ENCODE peak calls at places on chromosomes 5 and 9, in ten cellular contexts. R is astrocyte, D is heart left ventricle, C is uterus, E is neural progenitor cell, B is IMR-90, M is A549, T is right lobe of liver, U is BE2C, H is ovary. X is an unnamed sample.

GRCh38 chr5:26323794-26324193 is 714.6 kb downstream of the CDH9 start:
- DNase-seq in R (no peak), D (no peak), C (no peak), E (no peak), B (no peak), M (no peak), T (no peak), U (no peak), H (no peak), X (no peak)

GRCh38 chr5:65198777-65199120 is 283.0 kb downstream of the ADAMTS6 start:
- DNase-seq in R (peak), D (no peak), C (no peak), E (no peak), B (peak), M (peak), T (no peak), U (no peak), H (no peak), X (peak)

GRCh38 chr5:98905857-98906688 is 22.7 kb downstream of the CHD1 start:
- DNase-seq in R (peak), D (no peak), C (no peak), E (peak), B (peak), M (peak), T (no peak), U (no peak), H (no peak), X (peak)

GRCh38 chr5:74386571-74387334 is 253.8 kb downstream of the ENC1 start:
- DNase-seq in R (peak), D (no peak), C (no peak), E (no peak), B (peak), M (no peak), T (no peak), U (no peak), H (no peak), X (peak)

GRCh38 chr5:21236896-21237830 is 1249.2 kb upstream of the CDH18 start:
- DNase-seq in R (peak), D (no peak), C (no peak), E (no peak), B (no peak), M (no peak), T (no peak), U (no peak), H (no peak), X (peak)

GRCh38 chr5:110269478-110270142 is 456.9 kb downstream of the TMEM232 start:
- DNase-seq in R (no peak), D (no peak), C (no peak), E (no peak), B (no peak), M (no peak), T (no peak), U (no peak), H (no peak), X (no peak)

GRCh38 chr5:111829701-111830100 is 72.7 kb upstream of the NREP start:
- DNase-seq in R (peak), D (no peak), C (no peak), E (no peak), B (peak), M (no peak), T (no peak), U (no peak), H (no peak), X (peak)

GRCh38 chr5:68356216-68356615 is 140.7 kb downstream of the PIK3R1 start:
- DNase-seq in R (no peak), D (no peak), C (no peak), E (no peak), B (no peak), M (no peak), T (no peak), U (no peak), H (no peak), X (no peak)

GRCh38 chr5:131466171-131466766 is 168.8 kb downstream of the RAPGEF6 start:
- DNase-seq in R (peak), D (no peak), C (no peak), E (no peak), B (peak), M (peak), T (no peak), U (no peak), H (no peak), X (peak)

GRCh38 chr5:87393331-87393730 is 19.4 kb downstream of the CCNH start:
- DNase-seq in R (peak), D (no peak), C (no peak), E (no peak), B (peak), M (peak), T (no peak), U (no peak), H (no peak), X (peak)

GRCh38 chr9:127346584-127346983 is 50.4 kb upstream of the SLC2A8 start:
- DNase-seq in R (no peak), D (no peak), C (no peak), E (no peak), B (no peak), M (no peak), T (no peak), U (peak), H (no peak), X (no peak)

GRCh38 chr9:127345566-127345965 is 51.4 kb upstream of the SLC2A8 start:
- DNase-seq in R (no peak), D (no peak), C (no peak), E (no peak), B (no peak), M (no peak), T (no peak), U (no peak), H (no peak), X (no peak)

GRCh38 chr9:127349483-127350127 is 47.4 kb upstream of the SLC2A8 start:
- DNase-seq in R (no peak), D (no peak), C (no peak), E (no peak), B (no peak), M (no peak), T (no peak), U (no peak), H (no peak), X (no peak)

GRCh38 chr9:127351182-127352166 is 45.5 kb upstream of the SLC2A8 start:
- DNase-seq in R (no peak), D (no peak), C (no peak), E (no peak), B (no peak), M (no peak), T (no peak), U (peak), H (no peak), X (no peak)

GRCh38 chr9:127347831-127348699 is 48.9 kb upstream of the SLC2A8 start:
- DNase-seq in R (peak), D (no peak), C (no peak), E (no peak), B (peak), M (peak), T (no peak), U (peak), H (no peak), X (peak)
- TF ChIP-seq CTCF in R (peak), D (peak), C (peak), E (no peak), B (peak), M (peak), T (peak), U (peak), H (peak), X (peak)

DNA sequence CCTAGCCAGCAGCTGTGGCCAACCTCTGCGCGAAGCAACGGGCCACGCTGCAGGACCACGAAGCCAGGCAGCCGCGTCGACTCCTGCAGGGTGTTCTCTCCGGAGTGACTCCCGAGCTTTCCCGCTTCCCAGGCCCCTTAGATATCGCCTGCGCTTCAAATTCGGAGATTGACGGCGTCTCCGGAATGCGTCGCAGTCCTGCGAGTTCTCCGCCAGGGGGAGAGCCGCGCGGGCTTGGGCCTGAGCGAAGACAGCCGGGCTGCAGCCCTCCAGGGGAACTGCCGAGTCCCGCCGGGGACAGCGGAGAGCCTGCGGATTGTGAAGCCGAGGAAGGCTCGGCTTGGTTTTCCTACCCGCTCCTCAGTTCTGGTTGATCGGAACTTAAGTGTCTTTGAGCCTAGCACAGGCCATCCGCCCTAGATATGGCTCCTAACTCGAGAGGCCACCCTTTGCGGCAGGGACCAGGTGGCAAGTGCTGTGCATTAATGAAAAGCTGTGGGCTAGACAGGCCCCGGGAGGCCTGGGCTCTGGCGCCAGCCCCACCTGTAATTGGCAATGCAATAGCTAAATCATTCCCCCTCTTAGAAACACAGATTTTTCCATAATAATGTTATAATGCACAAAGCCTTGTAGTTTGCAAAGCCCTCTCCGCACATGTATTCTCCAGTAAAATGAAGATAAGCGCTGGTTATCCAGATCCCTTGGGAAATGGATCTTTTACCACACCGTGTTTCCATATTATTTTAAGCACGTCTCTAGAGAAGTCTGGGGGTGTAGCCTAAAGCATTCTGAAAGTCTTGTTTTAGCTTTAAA is 863 bp upstream of the APBA1 start:
- DNase-seq in R (peak), D (peak), C (peak), E (peak), B (peak), M (peak), T (peak), U (peak), H (peak), X (peak)
- H3K4me3 ChIP-seq in R (peak), D (peak), C (peak), E (peak), B (peak), M (peak), T (peak), U (peak), H (peak), X (peak)

DNA sequence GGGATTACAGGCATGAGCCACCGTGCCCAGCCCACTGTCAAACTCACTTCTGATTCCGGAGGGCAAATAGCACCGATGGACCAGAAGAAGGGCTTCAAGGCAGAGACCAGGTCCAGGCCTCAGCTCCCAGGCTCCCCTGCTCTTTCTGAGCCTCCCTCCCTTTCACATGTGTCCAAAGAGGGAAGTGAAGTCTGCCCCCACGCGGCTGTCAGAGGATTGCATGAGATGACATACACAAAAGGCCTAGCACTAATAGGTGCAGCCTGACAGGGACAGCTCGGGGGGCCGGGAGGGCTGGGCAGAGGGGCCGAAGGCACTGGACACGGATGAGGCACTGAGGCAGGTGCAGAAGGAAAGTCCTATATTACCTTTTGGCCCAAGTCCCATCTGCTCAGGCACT is 16.1 kb downstream of the FBP1 start:
- DNase-seq in R (no peak), D (no peak), C (no peak), E (peak), B (no peak), M (peak), T (peak), U (peak), H (no peak), X (peak)
- TF ChIP-seq CTCF in R (no peak), D (no peak), C (no peak), E (peak), B (no peak), M (peak), T (peak), U (peak), H (no peak), X (peak)

DNA sequence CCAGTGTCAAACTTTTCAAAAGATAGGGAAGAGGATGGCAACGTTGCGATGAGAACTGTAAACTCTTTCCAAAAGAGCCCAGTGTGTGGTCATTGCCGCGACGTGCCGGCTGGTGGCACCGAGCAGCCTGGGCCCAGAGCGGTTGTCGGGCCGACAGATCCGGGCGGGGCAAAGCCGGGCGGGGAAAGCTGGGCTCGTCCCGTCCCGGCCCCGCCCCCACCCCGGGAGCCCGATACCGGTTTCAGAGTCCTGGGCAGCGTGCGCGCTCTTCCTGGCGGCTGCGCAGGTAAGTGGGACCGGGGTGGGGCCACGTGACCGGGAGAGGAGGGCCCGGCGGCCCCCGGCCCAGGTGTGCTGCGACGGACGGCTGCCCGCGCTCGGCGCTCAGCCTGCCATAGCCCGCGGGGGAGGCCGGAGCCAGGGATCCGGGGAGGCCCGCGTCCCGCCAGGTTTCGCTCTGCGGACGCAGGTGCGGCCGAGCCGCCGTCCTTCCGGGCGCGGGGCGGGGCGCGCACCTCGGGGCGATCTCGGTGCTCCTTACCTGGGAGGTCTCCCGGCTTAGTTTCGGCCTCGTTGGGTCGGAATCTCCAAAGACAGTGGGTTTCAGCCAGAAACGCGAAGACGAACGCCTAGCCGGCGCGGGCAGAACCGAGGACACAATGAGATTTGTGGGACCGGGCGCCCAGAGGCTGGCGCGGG is at the start of gene MARVELD2:
- DNase-seq in R (peak), D (peak), C (peak), E (peak), B (peak), M (peak), T (peak), U (no peak), H (peak), X (peak)
- H3K4me3 ChIP-seq in R (peak), D (peak), C (peak), E (peak), B (peak), M (peak), T (peak), U (no peak), H (peak), X (peak)